ENCODE peak calls at places on chromosomes 2 and 18, in four cellular contexts. U is GM23248, K is brain microvascular endothelial cell, W is A549. N is an unnamed sample.

GRCh38 chr2:33091541-33092123 is 144.9 kb downstream of the LTBP1 start:
- DNase-seq in U (peak; percentile 29), K (no peak), W (no peak), N (no peak)

GRCh38 chr2:100821255-100821912 is 1.4 kb downstream of the NPAS2 start:
- DNase-seq in U (peak; percentile 12), K (no peak), W (no peak), N (no peak)

GRCh38 chr2:121873870-121874269 is 118.4 kb downstream of the TSN start:
- DNase-seq in U (no peak), K (no peak), W (no peak), N (no peak)

GRCh38 chr2:16031848-16032159 is 91.5 kb downstream of the MYCN start:
- DNase-seq in U (no peak), K (no peak), W (no peak), N (no peak)

GRCh38 chr2:42031783-42032620 is 15.8 kb upstream of the PKDCC start:
- DNase-seq in U (no peak), K (no peak), W (no peak), N (no peak)

GRCh38 chr2:185475868-185476267 is 262.7 kb upstream of the FSIP2 start:
- DNase-seq in U (no peak), K (no peak), W (no peak), N (no peak)

GRCh38 chr18:49499046-49499637 is 12.1 kb upstream of the C18orf32 start:
- DNase-seq in U (no peak), K (no peak), W (no peak), N (no peak)

GRCh38 chr2:127464470-127465257 is 46.4 kb downstream of the PROC start:
- DNase-seq in U (no peak), K (no peak), W (no peak), N (no peak)

GRCh38 chr2:221997100-221997499 is 301.7 kb downstream of the PAX3 start:
- DNase-seq in U (peak; percentile 55), K (peak; percentile 78), W (peak; percentile 2), N (no peak)

GRCh38 chr2:98827625-98828368 is 96.9 kb upstream of the MGAT4A start:
- DNase-seq in U (no peak), K (no peak), W (no peak), N (no peak)

GRCh38 chr2:214591359-214591758 is 180.5 kb downstream of the VWC2L start:
- DNase-seq in U (no peak), K (peak; percentile 4), W (no peak), N (no peak)

GRCh38 chr2:24209389-24210105 is 34.7 kb downstream of the FAM228A start:
- DNase-seq in U (no peak), K (no peak), W (no peak), N (no peak)

GRCh38 chr2:222672068-222672401 is 577 bp downstream of the MOGAT1 start:
- DNase-seq in U (no peak), K (no peak), W (no peak), N (no peak)

GRCh38 chr2:127864877-127865276 is 6.9 kb upstream of the POLR2D start:
- DNase-seq in U (peak; percentile 56), K (no peak), W (peak; percentile 57), N (no peak)

GRCh38 chr2:165227571-165227970 is 11.6 kb upstream of the SCN2A start:
- DNase-seq in U (no peak), K (no peak), W (no peak), N (no peak)

GRCh38 chr18:55239764-55240163 is 280.5 kb upstream of the CCDC68 start:
- DNase-seq in U (no peak), K (no peak), W (no peak), N (no peak)

GRCh38 chr2:221777119-221777518 is 205.0 kb upstream of the EPHA4 start:
- DNase-seq in U (no peak), K (no peak), W (no peak), N (no peak)

GRCh38 chr2:161983896-161984295 is 90.1 kb downstream of the DPP4 start:
- DNase-seq in U (peak; percentile 48), K (peak; percentile 17), W (no peak), N (no peak)

GRCh38 chr2:119387381-119388129 is 20.8 kb downstream of the DBI start:
- DNase-seq in U (peak; percentile 87), K (peak; percentile 74), W (no peak), N (peak; percentile 59)

GRCh38 chr18:24063121-24063731 is 48.7 kb downstream of the TTC39C start:
- DNase-seq in U (peak; percentile 66), K (peak; percentile 56), W (peak; percentile 15), N (no peak)

GRCh38 chr18:33781429-33781828 is 203.4 kb downstream of the ASXL3 start:
- DNase-seq in U (no peak), K (no peak), W (no peak), N (no peak)

GRCh38 chr2:240799183-240799740 is 20.8 kb downstream of the KIF1A start:
- DNase-seq in U (no peak), K (no peak), W (no peak), N (no peak)

GRCh38 chr2:161994766-161995165 is 79.2 kb downstream of the DPP4 start:
- DNase-seq in U (no peak), K (no peak), W (no peak), N (no peak)

DNA sequence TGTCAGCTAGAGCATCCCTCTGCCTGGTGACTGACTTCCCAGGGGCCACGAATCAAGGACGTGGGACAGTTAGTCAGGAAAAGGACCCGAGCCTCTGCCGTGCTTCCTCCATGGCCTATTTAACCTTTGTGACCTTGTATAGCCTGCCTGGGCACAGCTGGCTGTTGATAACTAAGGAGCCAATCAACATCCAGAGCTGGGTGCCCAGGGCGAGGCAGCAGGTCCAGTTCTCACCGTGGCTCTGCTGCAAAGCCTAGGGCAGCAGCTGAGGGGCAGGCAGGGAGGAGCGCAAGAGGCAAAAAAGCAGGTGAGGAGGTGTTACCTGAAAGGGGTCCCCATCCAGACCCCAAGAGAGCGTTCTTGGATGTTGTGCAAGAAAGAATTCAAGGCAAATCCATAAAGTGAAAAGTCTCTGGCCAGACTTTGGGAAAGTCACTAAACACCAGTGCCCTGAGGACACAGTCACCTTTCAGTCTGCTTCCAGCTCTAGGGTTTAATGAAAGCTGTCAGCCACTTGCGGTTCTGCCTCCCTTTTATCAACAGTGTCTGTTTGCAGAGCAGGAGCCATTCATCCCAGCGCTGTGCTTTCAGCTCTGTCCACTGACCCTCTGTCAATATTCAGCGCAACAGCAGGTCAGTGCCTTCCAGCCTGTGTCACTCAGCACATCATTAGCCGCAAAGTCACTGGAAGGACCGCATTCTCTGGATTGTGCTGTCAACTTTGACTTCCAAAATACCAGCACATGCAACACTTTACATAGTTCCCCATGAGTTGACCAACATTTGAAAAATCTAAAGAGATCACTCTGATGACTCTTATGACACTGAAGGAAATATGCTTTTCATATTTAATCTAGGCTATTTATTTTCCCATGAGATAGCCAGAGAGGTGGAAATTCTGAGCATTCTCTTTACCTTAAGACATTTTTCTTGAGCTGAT is 38.6 kb upstream of the ASAP2 start:
- DNase-seq in U (no peak), K (no peak), W (no peak), N (no peak)
- H3K27ac ChIP-seq in U (no peak overlapping the region), K (no peak overlapping the region), W (no peak overlapping the region), N (no peak overlapping the region)

GRCh38 chr2:94994063-94994913 is 31.2 kb upstream of the MAL start:
- DNase-seq in U (no peak), K (no peak), W (no peak), N (no peak)

GRCh38 chr2:94994914-94995236 is 30.6 kb upstream of the MAL start:
- DNase-seq in U (no peak), K (no peak), W (no peak), N (no peak)

GRCh38 chr2:94995516-94995915 is 30.0 kb upstream of the MAL start:
- DNase-seq in U (no peak), K (no peak), W (no peak), N (no peak)

GRCh38 chr2:94997981-94998920 is 27.3 kb upstream of the MAL start:
- DNase-seq in U (no peak), K (no peak), W (no peak), N (no peak)

DNA sequence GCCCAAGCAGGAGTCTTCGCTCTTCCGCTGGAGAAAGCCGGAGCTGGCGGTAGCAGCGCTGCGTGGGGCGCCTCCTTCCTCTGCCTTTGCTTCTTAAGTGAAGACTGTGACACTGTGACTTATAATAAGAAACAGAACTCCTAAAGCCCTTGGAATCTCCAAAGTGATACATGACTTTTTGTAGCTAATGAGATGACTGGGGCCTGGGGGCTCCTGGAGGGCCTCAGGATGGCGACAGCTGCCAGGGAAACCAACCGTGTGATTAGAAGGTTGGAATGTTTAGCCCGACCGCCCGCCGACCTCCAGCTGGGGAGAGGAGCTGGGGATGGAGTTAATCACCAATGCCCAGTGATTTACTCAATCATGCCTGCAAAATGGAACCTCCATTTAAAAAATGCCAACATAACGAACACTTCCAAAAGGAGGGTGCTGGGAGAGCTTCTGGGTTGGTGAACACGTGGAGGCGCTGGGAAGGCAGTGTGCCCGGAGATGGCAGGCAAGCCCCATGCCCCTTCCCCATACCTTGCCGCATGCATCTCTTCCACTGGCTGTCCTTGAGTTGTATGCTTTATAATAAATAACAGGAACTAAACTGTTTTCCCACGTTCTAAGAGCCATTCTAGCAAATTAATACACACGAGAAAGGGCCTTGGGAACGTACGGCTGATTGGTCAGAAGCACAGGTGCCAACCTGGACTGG is 29.0 kb upstream of the MAL start:
- DNase-seq in U (no peak), K (no peak), W (no peak), N (no peak)
- H3K27ac ChIP-seq in U (no peak overlapping the region), K (no peak overlapping the region), W (no peak overlapping the region), N (no peak overlapping the region)

GRCh38 chr18:3120356-3120755 is 99.4 kb downstream of the MYOM1 start:
- DNase-seq in U (no peak), K (no peak), W (no peak), N (no peak)

GRCh38 chr18:3115430-3116025 is 102.6 kb upstream of the LPIN2 start:
- DNase-seq in U (no peak), K (no peak), W (no peak), N (no peak)

GRCh38 chr18:3118195-3119010 is 101.4 kb downstream of the MYOM1 start:
- DNase-seq in U (no peak), K (no peak), W (no peak), N (no peak)

GRCh38 chr18:3119401-3120323 is 100.1 kb downstream of the MYOM1 start:
- DNase-seq in U (no peak), K (no peak), W (no peak), N (no peak)

GRCh38 chr18:3117493-3118192 is 102.1 kb downstream of the MYOM1 start:
- DNase-seq in U (no peak), K (no peak), W (no peak), N (no peak)
- H3K27ac ChIP-seq in U (no peak overlapping the region), K (no peak overlapping the region), W (peak overlapping the region; percentile 70), N (no peak overlapping the region)

GRCh38 chr2:31319391-31320175 is 85.6 kb downstream of the EHD3 start:
- DNase-seq in U (peak; percentile 83), K (peak; percentile 60), W (no peak), N (no peak)

GRCh38 chr2:31322376-31322775 is 88.4 kb downstream of the EHD3 start:
- DNase-seq in U (peak; percentile 67), K (no peak), W (no peak), N (no peak)

GRCh38 chr2:31317387-31317786 is 83.4 kb downstream of the EHD3 start:
- DNase-seq in U (no peak), K (no peak), W (no peak), N (no peak)

GRCh38 chr2:31324000-31324633 is 90.2 kb downstream of the EHD3 start:
- DNase-seq in U (peak; percentile 53), K (no peak), W (no peak), N (no peak)

GRCh38 chr2:31318360-31319336 is 84.7 kb downstream of the EHD3 start:
- DNase-seq in U (peak; percentile 88), K (peak; percentile 92), W (no peak), N (no peak)
- H3K27ac ChIP-seq in U (peak overlapping the region; percentile 60), K (peak overlapping the region; percentile 85), W (no peak overlapping the region), N (no peak overlapping the region)

N was measured in substantia nigra.